ENCODE peak calls at places on chromosomes 11 and 22, in four cellular contexts. H is choroid plexus epithelial cell, U is upper lobe of right lung, E is endodermal cell. G is an unnamed sample.

GRCh38 chr11:66844496-66845142 is 1.4 kb downstream of the RCE1 start:
- DNase-seq in H (peak; percentile 31), U (no peak), E (peak; percentile 55), G (no peak)

GRCh38 chr11:93225642-93226041 is 27.9 kb upstream of the SLC36A4 start:
- DNase-seq in H (peak; percentile 59), U (no peak), E (no peak), G (peak; percentile 38)

GRCh38 chr11:66068923-66069714 is 953 bp upstream of the PACS1 start:
- DNase-seq in H (peak; percentile 61), U (no peak), E (peak; percentile 78), G (peak; percentile 64)

GRCh38 chr11:67649634-67650540 is 643 bp downstream of the ACY3 start:
- DNase-seq in H (no peak), U (no peak), E (peak; percentile 47), G (no peak)

GRCh38 chr22:48742191-48742555 is 1085.5 kb downstream of the BRD1 start:
- DNase-seq in H (no peak), U (no peak), E (no peak), G (no peak)

GRCh38 chr22:24095816-24096215 is 84.7 kb downstream of the CABIN1 start:
- DNase-seq in H (no peak), U (peak; percentile 13), E (no peak), G (no peak)

GRCh38 chr22:45846952-45847351 is 130.0 kb downstream of the WNT7B start:
- DNase-seq in H (no peak), U (no peak), E (no peak), G (no peak)

GRCh38 chr11:31806944-31807790 is 4.0 kb downstream of the PAX6 start:
- DNase-seq in H (no peak), U (no peak), E (peak; percentile 64), G (no peak)

GRCh38 chr11:2788751-2789140 is 89.0 kb upstream of the KCNQ1OT1 start:
- DNase-seq in H (no peak), U (peak; percentile 40), E (no peak), G (no peak)

GRCh38 chr11:123186291-123186690 is 8.8 kb downstream of the CLMP start:
- DNase-seq in H (no peak), U (no peak), E (no peak), G (no peak)

GRCh38 chr11:215581-216037 is 8.1 kb downstream of the RIC8A start:
- DNase-seq in H (no peak), U (no peak), E (peak; percentile 35), G (no peak)

GRCh38 chr22:47322854-47323253 is 560.4 kb downstream of the TBC1D22A start:
- DNase-seq in H (no peak), U (no peak), E (no peak), G (no peak)

GRCh38 chr11:11230802-11231562 is 122.1 kb downstream of the CSNK2A3 start:
- DNase-seq in H (peak; percentile 2), U (no peak), E (peak; percentile 87), G (no peak)

GRCh38 chr22:46262449-46263207 is 515 bp downstream of the PKDREJ start:
- DNase-seq in H (peak; percentile 49), U (peak; percentile 87), E (peak; percentile 91), G (peak; percentile 65)

GRCh38 chr11:92794783-92795182 is 174.7 kb upstream of the MTNR1B start:
- DNase-seq in H (no peak), U (no peak), E (no peak), G (no peak)

GRCh38 chr11:12149672-12150225 is 39.4 kb downstream of the MICAL2 start:
- DNase-seq in H (no peak), U (peak; percentile 56), E (no peak), G (no peak)

GRCh38 chr22:32202539-32203180 is 2.2 kb downstream of the RFPL2 start:
- DNase-seq in H (peak; percentile 52), U (peak; percentile 83), E (peak; percentile 85), G (peak; percentile 26)

GRCh38 chr11:662689-663274 is 25.7 kb downstream of the DRD4 start:
- DNase-seq in H (peak; percentile 63), U (peak; percentile 85), E (peak; percentile 89), G (peak; percentile 72)

GRCh38 chr11:14417186-14417585 is 58.2 kb upstream of the RRAS2 start:
- DNase-seq in H (no peak), U (no peak), E (no peak), G (peak; percentile 56)

GRCh38 chr22:24938741-24939341 is 7.7 kb downstream of the LHFPL7 start:
- DNase-seq in H (peak; percentile 67), U (no peak), E (peak; percentile 77), G (peak; percentile 39)

GRCh38 chr11:134252539-134253188 is 488 bp downstream of the THYN1 start:
- DNase-seq in H (peak; percentile 63), U (no peak), E (peak; percentile 62), G (peak; percentile 64)

GRCh38 chr22:25852223-25852622 is 110.2 kb downstream of the MYO18B start:
- DNase-seq in H (no peak), U (no peak), E (no peak), G (no peak)

GRCh38 chr11:21811572-21811971 is 381.3 kb upstream of the ANO5 start:
- DNase-seq in H (no peak), U (no peak), E (peak; percentile 84), G (no peak)

DNA sequence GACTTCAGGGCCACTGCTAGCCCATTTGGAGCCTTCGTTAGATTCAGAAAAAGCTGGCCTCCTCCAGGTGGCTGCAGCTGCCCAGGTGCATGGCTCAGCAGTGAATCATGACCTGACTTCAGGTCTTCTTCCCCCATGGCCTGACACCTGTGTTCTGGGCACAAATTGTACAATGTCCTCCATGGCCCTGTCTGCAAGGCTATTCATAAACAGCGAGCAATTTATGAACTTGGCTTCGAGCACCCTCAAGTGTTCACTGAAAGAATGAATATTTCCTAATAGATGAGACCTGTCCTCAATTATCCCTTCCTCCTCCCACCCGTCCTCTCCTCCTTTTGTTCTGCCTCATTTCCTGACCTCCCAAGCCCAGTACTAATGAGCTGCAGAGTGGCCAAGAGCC is 12.2 kb upstream of the VPS37C start:
- DNase-seq in H (peak; percentile 52), U (no peak), E (no peak), G (peak; percentile 46)
- TF ChIP-seq CTCF in H (peak; percentile 40), U (no peak), E (no peak), G (peak; percentile 30)

DNA sequence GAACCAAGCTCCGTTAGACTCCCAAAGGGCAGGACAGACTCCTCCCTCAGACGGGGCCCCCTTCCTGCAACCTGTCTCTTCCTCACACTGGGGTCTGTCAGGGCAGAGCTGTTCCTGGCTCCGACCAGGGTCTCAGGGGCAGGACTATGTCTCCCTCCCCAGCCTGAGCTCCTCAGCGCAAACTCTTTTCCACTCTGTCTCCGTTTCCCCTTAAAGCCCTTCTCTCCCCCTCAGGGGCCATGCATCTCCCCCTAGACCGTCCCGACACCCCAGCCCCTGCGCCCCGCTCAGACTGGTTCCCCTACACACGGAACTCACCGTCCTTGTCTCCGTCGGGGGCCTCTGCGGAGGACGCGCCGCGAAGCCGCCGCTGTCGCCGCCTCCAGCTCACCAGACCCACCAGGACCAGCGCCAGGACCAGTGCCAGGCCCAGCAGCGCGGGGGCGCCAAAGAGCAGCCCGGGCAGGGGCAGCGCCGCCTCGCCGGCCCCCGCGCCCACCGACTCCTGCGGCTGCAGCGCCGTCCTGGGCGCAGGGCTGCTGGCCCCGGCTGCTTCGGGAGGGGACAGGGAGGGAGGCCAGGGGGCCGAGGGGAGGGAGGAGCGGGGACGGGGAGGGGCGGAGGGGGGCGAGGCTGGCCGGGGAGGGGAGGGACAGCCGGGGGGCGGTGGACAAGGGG is 684 bp downstream of the TNFRSF13C start:
- DNase-seq in H (peak; percentile 40), U (peak; percentile 81), E (peak; percentile 95), G (peak; percentile 32)
- H3K4me3 ChIP-seq in H (peak overlapping the region; percentile 36), U (peak overlapping the region; percentile 31), E (no peak overlapping the region), G (no peak overlapping the region)

GRCh38 chr11:75568616-75569219 is 6.7 kb downstream of the SERPINH1 start:
- DNase-seq in H (no peak), U (no peak), E (no peak), G (no peak)
- TF ChIP-seq CTCF in H (no peak), U (no peak), E (no peak), G (no peak)

GRCh38 chr11:122098223-122098980 is 17.6 kb downstream of the BLID start:
- DNase-seq in H (no peak), U (no peak), E (no peak), G (no peak)

GRCh38 chr11:122095950-122096942 is 19.8 kb downstream of the BLID start:
- DNase-seq in H (peak; percentile 76), U (no peak), E (no peak), G (peak; percentile 88)

GRCh38 chr11:122100222-122101080 is 15.6 kb downstream of the BLID start:
- DNase-seq in H (peak; percentile 86), U (peak; percentile 65), E (peak; percentile 75), G (peak; percentile 68)

GRCh38 chr11:122099345-122100045 is 16.5 kb downstream of the BLID start:
- DNase-seq in H (peak; percentile 84), U (no peak), E (no peak), G (peak; percentile 75)

GRCh38 chr11:122097419-122098001 is 18.5 kb downstream of the BLID start:
- DNase-seq in H (peak; percentile 79), U (no peak), E (no peak), G (peak; percentile 65)
- H3K4me3 ChIP-seq in H (peak overlapping the region; percentile 76), U (peak overlapping the region; percentile 24), E (no peak overlapping the region), G (peak overlapping the region; percentile 88)